ENCODE peak calls at places on chromosomes 2 and 18, in seven cellular contexts. L is NCI-H1436; B is B cell; R is stimulated activated CD4-positive, alpha-beta T cell treated with anti-CD3 and anti-CD28 coated beads, TNF-alpha, amount 100 ng/mL, for 1 hour; J is spleen; I is T-cell; V is type B pancreatic cell. G is an unnamed sample.

GRCh38 chr18:58180738-58181353 is 136.8 kb downstream of the NEDD4L start:
- DNase-seq in I (peak; percentile 37), J (no peak), L (peak; percentile 41), V (no peak), R (peak; percentile 19), B (peak; percentile 72), G (no peak)

GRCh38 chr2:92072461-92073035 is 2798.7 kb upstream of the TEKT4 start:
- DNase-seq in R (no peak), B (peak; percentile 0), J (peak; percentile 46), I (no peak), V (peak; percentile 56), L (no peak), G (no peak)

GRCh38 chr2:84495539-84496146 is 20.7 kb upstream of the DNAH6 start:
- DNase-seq in I (no peak), R (no peak), B (peak; percentile 44), J (no peak), V (no peak), L (peak; percentile 32), G (peak; percentile 34)

GRCh38 chr2:224934542-224935188 is 107.6 kb downstream of the DOCK10 start:
- DNase-seq in I (no peak), J (no peak), V (no peak), R (no peak), L (no peak), B (no peak), G (no peak)

GRCh38 chr2:157264099-157264498 is 6.6 kb downstream of the GALNT5 start:
- DNase-seq in V (no peak), I (no peak), L (no peak), R (no peak), J (no peak), B (no peak), G (no peak)

GRCh38 chr2:1546023-1546591 is 132.8 kb downstream of the TPO start:
- DNase-seq in B (no peak), I (no peak), L (no peak), V (no peak), R (no peak), J (no peak), G (peak; percentile 24)

GRCh38 chr18:50099725-50100414 is 95.1 kb downstream of the MYO5B start:
- DNase-seq in J (no peak), B (no peak), I (no peak), V (no peak), R (no peak), L (no peak), G (no peak)

GRCh38 chr2:228593992-228594391 is 412.5 kb upstream of the SPHKAP start:
- DNase-seq in I (no peak), J (no peak), R (no peak), V (no peak), B (no peak), L (no peak), G (no peak)

GRCh38 chr2:226131299-226131784 is 668.3 kb downstream of the IRS1 start:
- DNase-seq in B (no peak), J (no peak), R (no peak), L (no peak), I (no peak), V (no peak), G (no peak)

GRCh38 chr2:73987109-73987947 is 2.6 kb downstream of the TET3 start:
- DNase-seq in V (no peak), R (no peak), B (no peak), L (no peak), I (no peak), J (peak; percentile 85), G (no peak)

GRCh38 chr2:85785027-85785822 is 31.4 kb downstream of the ATOH8 start:
- DNase-seq in I (no peak), R (no peak), J (peak; percentile 18), B (no peak), L (no peak), V (no peak), G (peak; percentile 83)

GRCh38 chr2:218482651-218483050 is 63.7 kb downstream of the VIL1 start:
- DNase-seq in J (no peak), R (no peak), V (no peak), B (no peak), L (no peak), I (no peak), G (no peak)

GRCh38 chr18:26476697-26477096 is 71.7 kb downstream of the KCTD1 start:
- DNase-seq in I (no peak), V (no peak), L (no peak), R (no peak), B (no peak), J (no peak), G (no peak)

GRCh38 chr2:33144243-33144642 is 197.5 kb downstream of the LTBP1 start:
- DNase-seq in R (no peak), J (no peak), B (no peak), V (no peak), I (no peak), L (no peak), G (peak; percentile 57)

GRCh38 chr2:212427031-212427430 is 111.6 kb downstream of the ERBB4 start:
- DNase-seq in R (no peak), I (no peak), V (no peak), J (no peak), B (no peak), L (peak; percentile 4), G (no peak)

GRCh38 chr2:173644146-173644545 is 289.5 kb downstream of the CDCA7 start:
- DNase-seq in B (no peak), I (no peak), L (no peak), R (no peak), V (no peak), J (no peak), G (no peak)

GRCh38 chr2:190469770-190470169 is 61.6 kb downstream of the MFSD6 start:
- DNase-seq in B (no peak), L (peak; percentile 93), R (no peak), I (no peak), V (no peak), J (no peak), G (no peak)

GRCh38 chr2:132691556-132691955 is 21.6 kb upstream of the LYPD1 start:
- DNase-seq in J (no peak), R (no peak), I (no peak), L (no peak), V (no peak), B (no peak), G (no peak)

GRCh38 chr2:236536727-236537398 is 32.8 kb upstream of the ACKR3 start:
- DNase-seq in I (peak; percentile 45), R (no peak), J (peak; percentile 87), L (no peak), V (no peak), B (peak; percentile 34), G (no peak)

GRCh38 chr2:232533944-232534710 is 5.4 kb upstream of the CHRNG start:
- DNase-seq in V (no peak), J (peak; percentile 69), I (no peak), B (no peak), R (no peak), L (no peak), G (no peak)

GRCh38 chr2:127807678-127808353 is 3.2 kb downstream of the WDR33 start:
- DNase-seq in B (no peak), R (no peak), I (no peak), J (no peak), V (no peak), L (no peak), G (no peak)

GRCh38 chr2:235854276-235854675 is 313.9 kb downstream of the GBX2 start:
- DNase-seq in B (no peak), V (no peak), I (no peak), L (no peak), J (peak; percentile 41), R (no peak), G (no peak)

GRCh38 chr18:33556846-33557245 is 21.2 kb upstream of the ASXL3 start:
- DNase-seq in B (no peak), J (no peak), V (no peak), I (no peak), R (no peak), L (no peak), G (no peak)

GRCh38 chr18:26549486-26550435 is 1.4 kb upstream of the KCTD1 start:
- DNase-seq in R (no peak), J (peak; percentile 73), I (no peak), B (peak; percentile 44), V (peak; percentile 75), L (no peak), G (no peak)

GRCh38 chr2:75518638-75519465 is 41.9 kb downstream of the EVA1A start:
- DNase-seq in R (no peak), J (no peak), V (no peak), L (no peak), B (no peak), I (no peak), G (no peak)

GRCh38 chr18:68665623-68666022 is 49.3 kb downstream of the TMX3 start:
- DNase-seq in J (no peak), I (no peak), V (no peak), R (no peak), B (no peak), L (no peak), G (no peak)

GRCh38 chr18:23020555-23021294 is 87.6 kb downstream of the RBBP8 start:
- DNase-seq in J (no peak), B (no peak), L (no peak), R (no peak), I (no peak), V (no peak), G (no peak)

GRCh38 chr2:234671231-234671630 is 174.3 kb upstream of the ARL4C start:
- DNase-seq in I (no peak), R (no peak), J (no peak), B (no peak), V (no peak), L (no peak), G (no peak)

GRCh38 chr2:184072470-184072869 is 525.9 kb upstream of the ZNF804A start:
- DNase-seq in V (no peak), L (no peak), B (no peak), J (no peak), R (no peak), I (no peak), G (no peak)

GRCh38 chr18:58965930-58966662 is 101.4 kb downstream of the ZNF532 start:
- DNase-seq in J (no peak), B (peak; percentile 40), I (no peak), V (no peak), L (no peak), R (no peak), G (no peak)

GRCh38 chr18:79367989-79368388 is 27.7 kb upstream of the NFATC1 start:
- DNase-seq in B (no peak), R (no peak), V (no peak), I (no peak), J (no peak), L (no peak), G (no peak)

GRCh38 chr2:16487686-16488085 is 177.9 kb downstream of the CYRIA start:
- DNase-seq in J (no peak), R (no peak), L (no peak), B (no peak), V (no peak), I (no peak), G (peak; percentile 3)

GRCh38 chr18:22250591-22250996 is 81.2 kb downstream of the GATA6 start:
- DNase-seq in V (no peak), L (no peak), I (no peak), B (no peak), J (no peak), R (no peak), G (no peak)

GRCh38 chr18:78741381-78742340 is 238.0 kb upstream of the SALL3 start:
- DNase-seq in V (no peak), I (no peak), B (no peak), R (no peak), J (peak; percentile 60), L (no peak), G (no peak)

GRCh38 chr2:174059875-174060226 is 94.7 kb upstream of the SP3 start:
- DNase-seq in I (no peak), J (no peak), B (no peak), R (no peak), V (no peak), L (no peak), G (no peak)

GRCh38 chr2:62904344-62904743 is 146.3 kb upstream of the OTX1 start:
- DNase-seq in I (no peak), R (no peak), B (no peak), L (no peak), J (no peak), V (no peak), G (no peak)

GRCh38 chr2:26770986-26771586 is 7.0 kb downstream of the SLC35F6 start:
- DNase-seq in L (no peak), B (no peak), V (no peak), I (no peak), J (no peak), R (no peak), G (peak; percentile 87)

GRCh38 chr2:176130153-176130916 is 830 bp downstream of the HOXD8 start:
- DNase-seq in R (no peak), V (peak; percentile 77), L (peak; percentile 48), J (peak; percentile 84), B (no peak), I (no peak), G (no peak)

G was measured in AG09319.